ENCODE peak calls at places on chromosomes 12 and 14, in five cellular contexts. U, D, M, Z and B are unnamed samples.

GRCh38 chr12:123497065-123497464 is 36.5 kb downstream of the RILPL1 start:
- DNase-seq in U (no peak), D (no peak), M (no peak), Z (no peak), B (no peak)

GRCh38 chr14:85536835-85537195 is 6.9 kb downstream of the FLRT2 start:
- DNase-seq in U (peak; percentile 53), D (no peak), M (no peak), Z (no peak), B (peak; percentile 34)

GRCh38 chr12:115088328-115088994 is 404.5 kb upstream of the TBX3 start:
- DNase-seq in U (no peak), D (no peak), M (no peak), Z (no peak), B (no peak)

GRCh38 chr14:59343585-59343984 is 121.6 kb downstream of the GPR135 start:
- DNase-seq in U (no peak), D (no peak), M (no peak), Z (no peak), B (no peak)

GRCh38 chr12:51441583-51441982 is 17.0 kb downstream of the SLC4A8 start:
- DNase-seq in U (peak; percentile 95), D (no peak), M (no peak), Z (no peak), B (peak; percentile 58)

GRCh38 chr12:71063087-71063486 is 94.7 kb downstream of the TSPAN8 start:
- DNase-seq in U (no peak), D (no peak), M (no peak), Z (no peak), B (no peak)

GRCh38 chr14:20578784-20579502 is 8.9 kb downstream of the RNASE11 start:
- DNase-seq in U (no peak), D (no peak), M (no peak), Z (peak; percentile 47), B (no peak)

GRCh38 chr12:52083638-52083996 is 4.1 kb downstream of the SMIM41 start:
- DNase-seq in U (no peak), D (no peak), M (no peak), Z (no peak), B (no peak)

GRCh38 chr14:69518341-69519101 is 34.0 kb downstream of the PLEKHD1 start:
- DNase-seq in U (no peak), D (no peak), M (no peak), Z (no peak), B (no peak)

GRCh38 chr14:59678352-59678751 is 101.7 kb upstream of the CCDC175 start:
- DNase-seq in U (no peak), D (no peak), M (no peak), Z (no peak), B (no peak)

GRCh38 chr12:25054076-25054782 is 105.3 kb upstream of the BCAT1 start:
- DNase-seq in U (no peak), D (no peak), M (no peak), Z (no peak), B (no peak)

GRCh38 chr12:113359133-113359938 is 949 bp downstream of the PLBD2 start:
- DNase-seq in U (peak; percentile 14), D (no peak), M (no peak), Z (no peak), B (no peak)

GRCh38 chr14:24194186-24194872 is 912 bp downstream of the TM9SF1 start:
- DNase-seq in U (no peak), D (no peak), M (no peak), Z (no peak), B (peak; percentile 6)

GRCh38 chr12:132465269-132466190 is 24.4 kb upstream of the FBRSL1 start:
- DNase-seq in U (no peak), D (no peak), M (no peak), Z (no peak), B (no peak)

GRCh38 chr12:58298793-58299192 is 357.4 kb downstream of the ATP23 start:
- DNase-seq in U (no peak), D (no peak), M (no peak), Z (no peak), B (no peak)

GRCh38 chr12:728781-729180 is 23.6 kb upstream of the WNK1 start:
- DNase-seq in U (no peak), D (no peak), M (no peak), Z (no peak), B (no peak)

GRCh38 chr14:79510659-79511058 is 700.6 kb downstream of the DIO2 start:
- DNase-seq in U (peak; percentile 65), D (no peak), M (no peak), Z (no peak), B (peak; percentile 80)

GRCh38 chr12:113069149-113069548 is 12.6 kb downstream of the DTX1 start:
- DNase-seq in U (no peak), D (no peak), M (peak; percentile 36), Z (no peak), B (no peak)

GRCh38 chr12:130375888-130376287 is 38.2 kb downstream of the PIWIL1 start:
- DNase-seq in U (no peak), D (no peak), M (no peak), Z (no peak), B (no peak)

GRCh38 chr12:113991224-113992044 is 25.3 kb upstream of the RBM19 start:
- DNase-seq in U (no peak), D (no peak), M (no peak), Z (no peak), B (no peak)

GRCh38 chr14:103185051-103186027 is 62.1 kb downstream of the TNFAIP2 start:
- DNase-seq in U (peak; percentile 38), D (peak; percentile 51), M (no peak), Z (no peak), B (peak; percentile 56)

GRCh38 chr14:94332063-94332583 is 9.0 kb upstream of the SERPINA6 start:
- DNase-seq in U (no peak), D (no peak), M (no peak), Z (peak; percentile 27), B (no peak)

GRCh38 chr12:44876554-44877275 is 600 bp upstream of the NELL2 start:
- DNase-seq in U (no peak), D (peak; percentile 88), M (peak; percentile 88), Z (peak; percentile 87), B (peak; percentile 27)

GRCh38 chr14:104054222-104054905 is 31.1 kb upstream of the ASPG start:
- DNase-seq in U (no peak), D (no peak), M (no peak), Z (no peak), B (no peak)

GRCh38 chr12:105561981-105562726 is 231.7 kb downstream of the C12orf75 start:
- DNase-seq in U (peak; percentile 90), D (no peak), M (peak; percentile 68), Z (no peak), B (peak; percentile 83)

GRCh38 chr14:90538716-90539495 is 142.1 kb downstream of the CALM1 start:
- DNase-seq in U (no peak), D (no peak), M (no peak), Z (no peak), B (no peak)

GRCh38 chr14:50055461-50056228 is 60.7 kb downstream of the VCPKMT start:
- DNase-seq in U (no peak), D (no peak), M (no peak), Z (no peak), B (no peak)

GRCh38 chr12:27277846-27278260 is 33.8 kb downstream of the STK38L start:
- DNase-seq in U (peak; percentile 97), D (no peak), M (no peak), Z (no peak), B (peak; percentile 94)

GRCh38 chr14:102544745-102545460 is 35.3 kb upstream of the ANKRD9 start:
- DNase-seq in U (no peak), D (no peak), M (no peak), Z (peak; percentile 74), B (no peak)

GRCh38 chr14:99768381-99768780 is 24.8 kb upstream of the EML1 start:
- DNase-seq in U (no peak), D (no peak), M (no peak), Z (no peak), B (peak; percentile 58)

GRCh38 chr12:54988402-54989054 is 4.0 kb upstream of the TESPA1 start:
- DNase-seq in U (peak; percentile 15), D (no peak), M (no peak), Z (no peak), B (peak; percentile 9)

DNA sequence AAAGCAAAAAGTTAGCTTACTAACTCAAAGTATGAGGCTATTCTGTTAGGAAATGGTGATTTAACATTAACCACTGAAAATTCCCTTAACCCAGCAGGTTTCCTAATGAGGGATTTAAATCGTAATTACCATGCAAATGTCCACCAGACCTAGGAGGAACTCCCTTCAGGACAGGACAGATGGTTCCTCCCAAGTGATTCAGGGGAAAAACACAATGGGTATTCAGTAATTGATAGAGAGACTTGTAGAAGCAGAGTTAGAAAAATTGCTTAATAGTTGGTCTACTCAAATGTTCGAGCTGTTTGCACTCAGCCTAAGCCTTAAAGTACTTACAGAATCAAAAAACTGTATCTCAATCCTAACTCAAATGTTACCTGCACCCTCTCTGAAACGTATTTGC is 21.6 kb downstream of the RERGL start:
- DNase-seq in U (no peak), D (no peak), M (no peak), Z (no peak), B (no peak)
- H2AFZ ChIP-seq in U (no peak overlapping the region), D (no peak overlapping the region), M (no peak overlapping the region), Z (no peak overlapping the region), B (no peak overlapping the region)

GRCh38 chr12:85865905-85866304 is 8.2 kb upstream of the NTS start:
- DNase-seq in U (no peak), D (no peak), M (no peak), Z (no peak), B (peak; percentile 22)
- H3K4ac ChIP-seq in U (no peak overlapping the region), D (no peak overlapping the region), M (no peak overlapping the region), Z (no peak overlapping the region), B (no peak overlapping the region)

GRCh38 chr12:19431407-19432308 is 7.6 kb upstream of the AEBP2 start:
- DNase-seq in U (peak; percentile 88), D (no peak), M (peak; percentile 64), Z (no peak), B (peak; percentile 86)

GRCh38 chr12:19428261-19428660 is 11.0 kb upstream of the AEBP2 start:
- DNase-seq in U (no peak), D (no peak), M (peak; percentile 19), Z (no peak), B (no peak)

GRCh38 chr12:19432309-19433170 is 6.8 kb upstream of the AEBP2 start:
- DNase-seq in U (no peak), D (no peak), M (no peak), Z (no peak), B (no peak)

GRCh38 chr12:19434538-19434937 is 4.8 kb upstream of the AEBP2 start:
- DNase-seq in U (no peak), D (no peak), M (no peak), Z (no peak), B (no peak)

GRCh38 chr12:19430988-19431387 is 8.3 kb upstream of the AEBP2 start:
- DNase-seq in U (no peak), D (no peak), M (no peak), Z (no peak), B (no peak)
- H2AFZ ChIP-seq in U (no peak overlapping the region), D (no peak overlapping the region), M (no peak overlapping the region), Z (no peak overlapping the region), B (no peak overlapping the region)

GRCh38 chr12:6205144-6205539 is 4.9 kb downstream of the CD9 start:
- DNase-seq in U (no peak), D (no peak), M (peak; percentile 91), Z (peak; percentile 65), B (no peak)

GRCh38 chr12:6207254-6207942 is 7.2 kb downstream of the CD9 start:
- DNase-seq in U (no peak), D (no peak), M (no peak), Z (no peak), B (no peak)

GRCh38 chr12:6206327-6206726 is 6.1 kb downstream of the CD9 start:
- DNase-seq in U (no peak), D (no peak), M (no peak), Z (no peak), B (no peak)

GRCh38 chr12:6205761-6206160 is 5.6 kb downstream of the CD9 start:
- DNase-seq in U (no peak), D (no peak), M (no peak), Z (no peak), B (no peak)

GRCh38 chr12:6208140-6208539 is 7.9 kb downstream of the CD9 start:
- DNase-seq in U (no peak), D (no peak), M (no peak), Z (no peak), B (no peak)
- H3K4ac ChIP-seq in U (no peak overlapping the region), D (no peak overlapping the region), M (no peak overlapping the region), Z (no peak overlapping the region), B (no peak overlapping the region)